ENCODE peak calls at places on chromosomes 4 and X, in four cellular contexts. H is IMR-90, K is cardiac fibroblast, J is GM13976. S is an unnamed sample.

GRCh38 chrX:150162141-150162540 is 201.0 kb upstream of the MAMLD1 start:
- DNase-seq in J (no peak), H (no peak), K (peak), S (no peak)

GRCh38 chr4:186499467-186499866 is 55.9 kb downstream of the MTNR1A start:
- DNase-seq in H (no peak), K (no peak), J (no peak), S (no peak)

GRCh38 chr4:145734576-145735329 is 54.8 kb downstream of the C4orf51 start:
- DNase-seq in K (peak), H (peak), J (peak), S (no peak)

GRCh38 chr4:128574706-128575105 is 234.8 kb upstream of the JADE1 start:
- DNase-seq in K (peak), H (peak), J (peak), S (peak)

GRCh38 chr4:114076865-114077264 is 97.4 kb upstream of the ARSJ start:
- DNase-seq in H (no peak), J (no peak), K (peak), S (no peak)

GRCh38 chr4:6221851-6222760 is 21.8 kb upstream of the JAKMIP1 start:
- DNase-seq in J (peak), K (peak), H (no peak), S (no peak)

GRCh38 chrX:153953342-153953830 is 8.9 kb upstream of the RENBP start:
- DNase-seq in K (peak), J (peak), H (peak), S (peak)

GRCh38 chrX:148665001-148665400 is 164.6 kb downstream of the AFF2 start:
- DNase-seq in H (no peak), K (no peak), J (no peak), S (no peak)

GRCh38 chr4:100742045-100742444 is 224.2 kb upstream of the EMCN start:
- DNase-seq in H (peak), K (peak), J (no peak), S (peak)

GRCh38 chr4:40571208-40571607 is 58.5 kb downstream of the RBM47 start:
- DNase-seq in K (no peak), J (no peak), H (no peak), S (no peak)

GRCh38 chrX:115348440-115349225 is 59.1 kb downstream of the LUZP4 start:
- DNase-seq in K (no peak), H (no peak), J (no peak), S (no peak)

GRCh38 chrX:63967541-63967940 is 182.5 kb upstream of the ARHGEF9 start:
- DNase-seq in K (no peak), H (no peak), J (no peak), S (no peak)
- TF ChIP-seq CTCF in K (no peak), H (no peak), J (no peak), S (no peak)

GRCh38 chrX:104668550-104668949 is 102.6 kb downstream of the IL1RAPL2 start:
- DNase-seq in K (peak), J (no peak), H (peak), S (no peak)
- TF ChIP-seq CTCF in K (no peak), J (no peak), H (no peak), S (no peak)

GRCh38 chrX:131778269-131779218 is 234.7 kb downstream of the OR13H1 start:
- DNase-seq in K (no peak), H (peak), J (no peak), S (peak)
- TF ChIP-seq CTCF in K (no peak), H (peak), J (peak), S (peak)

DNA sequence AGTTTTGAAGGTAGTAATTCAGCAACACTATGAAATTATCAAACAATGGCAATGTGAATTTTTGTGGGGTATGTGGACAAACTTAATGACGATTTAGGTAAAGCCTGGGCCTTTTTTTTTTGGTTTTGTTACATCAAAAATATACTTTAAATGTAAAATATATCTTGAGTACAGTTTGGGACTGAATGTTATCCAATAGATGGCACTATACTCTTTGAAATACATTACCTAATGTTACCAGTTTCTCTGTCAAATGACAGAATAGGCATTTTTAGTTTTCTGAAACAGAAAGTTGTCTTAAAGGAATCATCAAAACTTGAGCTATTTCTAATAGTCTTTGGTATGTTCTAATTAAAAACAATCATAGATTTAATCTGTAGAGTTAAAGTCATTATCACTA is 1651.9 kb downstream of the C4orf33 start:
- DNase-seq in H (no peak), K (peak), J (no peak), S (peak)
- TF ChIP-seq CTCF in H (peak), K (peak), J (peak), S (no peak)

DNA sequence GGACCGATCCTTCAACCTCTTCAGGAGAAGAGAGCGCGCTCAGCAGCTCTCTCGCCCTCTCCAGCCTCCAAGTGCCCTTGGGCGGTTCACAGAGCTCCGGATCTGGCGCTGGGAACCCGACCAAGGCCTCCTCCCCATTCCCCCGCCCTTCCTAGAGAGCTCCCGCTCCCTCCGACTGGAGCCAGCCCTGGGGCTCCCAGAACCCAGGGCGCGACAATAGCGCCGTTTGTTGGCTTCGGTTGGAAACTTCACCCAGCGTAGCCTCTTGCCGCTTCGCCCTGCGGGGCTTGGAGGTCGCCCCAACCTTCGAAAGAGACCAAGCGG is 3.1 kb upstream of the SOX3 start:
- DNase-seq in H (no peak), K (no peak), J (peak), S (no peak)
- TF ChIP-seq CTCF in H (peak), K (no peak), J (no peak), S (no peak)

DNA sequence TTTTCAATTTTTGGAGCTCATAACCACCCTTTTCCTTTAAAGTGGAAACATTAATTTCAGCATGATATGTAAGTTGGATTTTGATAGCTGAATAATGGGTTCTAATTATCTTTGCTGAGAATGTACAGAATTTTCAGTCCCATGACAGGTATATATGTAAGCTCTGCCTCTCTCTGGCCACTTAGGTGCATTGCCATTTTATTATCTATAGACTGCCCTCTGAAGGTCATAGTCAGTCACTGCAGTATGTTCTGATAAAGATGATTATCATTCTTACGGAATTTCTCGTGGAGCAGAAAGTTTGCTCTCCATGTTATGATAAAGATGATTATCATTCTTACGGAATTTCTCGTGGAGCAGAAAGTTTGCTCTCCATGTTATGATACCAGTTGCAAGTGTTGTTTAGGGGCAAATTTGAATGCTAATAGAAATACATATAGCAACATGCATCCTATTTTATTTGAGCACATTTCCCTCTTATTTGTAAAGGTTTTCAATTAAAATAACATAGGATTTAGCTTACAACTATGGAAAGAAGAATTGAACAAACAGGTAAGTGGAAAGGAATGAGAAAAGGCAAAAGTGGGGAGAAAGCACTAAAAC is 10.4 kb downstream of the AFP start:
- DNase-seq in H (peak), K (peak), J (peak), S (peak)
- TF ChIP-seq CTCF in H (peak), K (peak), J (peak), S (peak)